ENCODE peak calls at places on chromosomes 2 and 18, in five cellular contexts. Y is activated T-cell treated with anti-CD3 and anti-CD28 coated beads, Interleukin-2, amount 50 U/mL, for 72 hours; K is NCI-H1436; A is NT2/D1; I is GDM1. W is an unnamed sample.

GRCh38 chr2:219418155-219418569 is at the start of gene DES:
- DNase-seq in Y (no peak), K (no peak), A (no peak), I (no peak), W (no peak)

GRCh38 chr2:168355779-168356178 is 100.3 kb upstream of the CERS6 start:
- DNase-seq in Y (no peak), K (no peak), A (no peak), I (no peak), W (no peak)

GRCh38 chr2:17873021-17873420 is 5.4 kb upstream of the KCNS3 start:
- DNase-seq in Y (no peak), K (no peak), A (no peak), I (no peak), W (no peak)

GRCh38 chr2:12287220-12287751 is 429.4 kb upstream of the TRIB2 start:
- DNase-seq in Y (no peak), K (no peak), A (no peak), I (no peak), W (no peak)

GRCh38 chr2:181058378-181059269 is 78.2 kb downstream of the UBE2E3 start:
- DNase-seq in Y (peak), K (no peak), A (no peak), I (no peak), W (no peak)

GRCh38 chr18:5914971-5915370 is 19.6 kb upstream of the TMEM200C start:
- DNase-seq in Y (no peak), K (no peak), A (no peak), I (no peak), W (no peak)

GRCh38 chr2:86393521-86394490 is 47.4 kb upstream of the KDM3A start:
- DNase-seq in Y (peak), K (no peak), A (no peak), I (no peak), W (no peak)

GRCh38 chr18:74368901-74369705 is 53.5 kb downstream of the C18orf63 start:
- DNase-seq in Y (no peak), K (no peak), A (no peak), I (no peak), W (no peak)

GRCh38 chr2:86484385-86484784 is 43.2 kb downstream of the KDM3A start:
- DNase-seq in Y (no peak), K (no peak), A (no peak), I (no peak), W (no peak)

W was measured in hepatic stellate cell.